ENCODE peak calls at places on chromosomes 2 and 18, in six cellular contexts. O is uterus; G is neural crest cell; A is nephron progenitor cell; C is CD8-positive, alpha-beta T cell; Z is BJ. Q is an unnamed sample.

GRCh38 chr2:1234731-1235308 is 178.4 kb upstream of the TPO start:
- DNase-seq in G (no peak), O (no peak), A (no peak), C (no peak), Z (no peak), Q (no peak)

GRCh38 chr2:44943031-44943692 is 1.7 kb downstream of the SIX3 start:
- DNase-seq in O (no peak), G (no peak), Z (no peak), C (no peak), A (no peak), Q (no peak)

GRCh38 chr2:20179755-20180594 is 45.0 kb downstream of the SDC1 start:
- DNase-seq in O (no peak), A (peak), Z (no peak), C (no peak), G (no peak), Q (no peak)

GRCh38 chr2:102239344-102239743 is 52.5 kb downstream of the IL1RL2 start:
- DNase-seq in C (no peak), G (no peak), O (no peak), Z (no peak), A (no peak), Q (no peak)

GRCh38 chr2:241224068-241224850 is 35.8 kb downstream of the ANO7 start:
- DNase-seq in O (no peak), A (peak), G (peak), C (no peak), Z (no peak), Q (no peak)

GRCh38 chr2:118003396-118003824 is 10.5 kb downstream of the CCDC93 start:
- DNase-seq in A (peak), O (peak), C (peak), Z (peak), G (peak), Q (peak)

GRCh38 chr2:16400127-16400623 is 265.5 kb downstream of the CYRIA start:
- DNase-seq in O (no peak), C (no peak), A (peak), Z (no peak), G (no peak), Q (no peak)

GRCh38 chr18:67672719-67673118 is 156.2 kb upstream of the DSEL start:
- DNase-seq in C (no peak), A (no peak), G (no peak), O (no peak), Z (no peak), Q (no peak)

GRCh38 chr2:39377226-39377939 is 59.7 kb downstream of the MAP4K3 start:
- DNase-seq in G (no peak), A (no peak), Z (no peak), O (no peak), C (no peak), Q (no peak)

GRCh38 chr2:204664708-204665121 is 119.4 kb downstream of the PARD3B start:
- DNase-seq in O (no peak), C (no peak), Z (peak), A (no peak), G (no peak), Q (no peak)

GRCh38 chr18:63146185-63146584 is 173.4 kb downstream of the BCL2 start:
- DNase-seq in Z (no peak), A (no peak), G (no peak), O (no peak), C (no peak), Q (no peak)

GRCh38 chr18:63148449-63149199 is 170.9 kb downstream of the BCL2 start:
- DNase-seq in A (no peak), Z (peak), C (no peak), G (no peak), O (peak), Q (no peak)

GRCh38 chr18:63147010-63147409 is 172.6 kb downstream of the BCL2 start:
- DNase-seq in C (no peak), O (no peak), G (no peak), A (no peak), Z (no peak), Q (no peak)

GRCh38 chr18:63149200-63149587 is 170.4 kb downstream of the BCL2 start:
- DNase-seq in C (no peak), G (no peak), O (no peak), Z (no peak), A (no peak), Q (no peak)

GRCh38 chr18:63147973-63148372 is 171.6 kb downstream of the BCL2 start:
- DNase-seq in Z (no peak), G (no peak), A (no peak), C (no peak), O (no peak), Q (no peak)
- TF ChIP-seq CTCF in Z (no peak), G (no peak), A (no peak), C (no peak), O (no peak), Q (no peak)

GRCh38 chr18:49168970-49169619 is 218.3 kb upstream of the SMAD7 start:
- DNase-seq in G (no peak), Z (no peak), O (no peak), A (no peak), C (no peak), Q (no peak)
- TF ChIP-seq CTCF in G (no peak), Z (no peak), O (no peak), A (no peak), C (no peak), Q (no peak)

DNA sequence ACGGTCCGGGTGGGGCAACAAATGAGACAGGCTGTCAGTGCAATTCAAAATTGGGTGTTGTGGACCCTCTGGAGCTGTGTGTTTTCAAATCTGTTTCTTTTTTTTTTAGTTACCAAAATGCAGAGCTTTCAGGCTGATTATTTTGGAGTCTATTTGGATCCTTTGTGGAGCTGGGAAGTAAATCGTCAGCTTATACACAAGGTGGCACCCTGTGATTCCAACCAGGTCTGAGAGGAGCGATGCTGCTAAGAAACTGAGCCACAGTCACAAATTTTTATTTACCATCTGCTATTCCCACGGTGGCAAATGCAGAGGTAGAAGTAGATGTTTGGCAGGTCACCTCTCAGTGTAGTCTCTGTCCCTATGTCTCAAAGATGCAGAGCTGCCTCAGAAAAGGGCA is 3.8 kb upstream of the EPC2 start:
- DNase-seq in O (no peak), C (no peak), Z (no peak), G (no peak), A (no peak), Q (no peak)
- TF ChIP-seq CTCF in O (no peak), C (no peak), Z (peak), G (no peak), A (no peak), Q (no peak)

GRCh38 chr2:96264656-96265348 is 995 bp downstream of the TMEM127 start:
- DNase-seq in Z (no peak), C (no peak), O (no peak), G (peak), A (peak), Q (peak)

GRCh38 chr2:96264086-96264485 is 1.7 kb downstream of the TMEM127 start:
- DNase-seq in O (no peak), G (no peak), A (no peak), Z (no peak), C (no peak), Q (no peak)

GRCh38 chr2:96265349-96265839 is 403 bp downstream of the TMEM127 start:
- DNase-seq in Z (no peak), A (peak), C (no peak), G (peak), O (no peak), Q (no peak)

GRCh38 chr2:96267159-96267971 is 1.3 kb downstream of the CIAO1 start:
- DNase-seq in A (peak), C (no peak), O (no peak), Z (no peak), G (peak), Q (peak)

DNA sequence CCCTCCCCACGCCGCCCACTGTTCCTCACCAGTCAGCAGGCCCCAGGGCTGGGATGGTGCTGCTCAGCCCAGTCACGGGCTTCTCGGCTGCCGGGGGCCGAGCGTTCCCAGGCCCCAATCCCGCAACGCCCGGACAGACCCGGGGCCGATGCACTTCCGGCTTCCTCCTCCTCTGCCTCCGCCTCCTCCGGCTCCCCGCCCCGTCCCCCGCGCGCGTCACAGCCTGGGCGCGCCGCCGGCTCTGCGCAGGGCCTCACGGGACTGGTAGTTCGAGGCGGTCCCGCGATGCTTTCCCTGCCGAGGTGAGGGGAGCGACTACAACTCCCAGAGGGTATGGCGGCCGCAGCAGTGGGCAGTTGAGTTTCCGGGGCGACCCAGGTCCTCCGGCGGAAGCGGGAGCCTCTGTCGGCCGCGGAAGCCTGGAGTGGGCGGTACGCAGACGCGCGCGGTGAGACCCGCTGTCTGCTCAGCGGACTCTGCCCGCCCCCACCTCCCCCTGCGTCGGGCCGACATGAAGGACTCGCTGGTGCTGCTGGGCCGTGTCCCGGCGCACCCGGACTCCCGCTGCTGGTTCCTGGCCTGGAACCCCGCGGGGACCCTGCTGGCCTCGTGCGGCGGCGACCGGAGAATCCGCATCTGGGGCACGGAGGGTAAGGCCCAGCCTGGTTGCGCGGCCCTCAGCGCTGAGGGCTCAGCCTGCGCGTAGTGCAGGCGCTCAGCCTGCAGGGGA is at the start of the genes CIAO1 and TMEM127:
- DNase-seq in C (peak), Z (peak), A (peak), O (peak), G (peak), Q (peak)
- TF ChIP-seq CTCF in C (no peak), Z (peak), A (peak), O (no peak), G (peak), Q (no peak)

DNA sequence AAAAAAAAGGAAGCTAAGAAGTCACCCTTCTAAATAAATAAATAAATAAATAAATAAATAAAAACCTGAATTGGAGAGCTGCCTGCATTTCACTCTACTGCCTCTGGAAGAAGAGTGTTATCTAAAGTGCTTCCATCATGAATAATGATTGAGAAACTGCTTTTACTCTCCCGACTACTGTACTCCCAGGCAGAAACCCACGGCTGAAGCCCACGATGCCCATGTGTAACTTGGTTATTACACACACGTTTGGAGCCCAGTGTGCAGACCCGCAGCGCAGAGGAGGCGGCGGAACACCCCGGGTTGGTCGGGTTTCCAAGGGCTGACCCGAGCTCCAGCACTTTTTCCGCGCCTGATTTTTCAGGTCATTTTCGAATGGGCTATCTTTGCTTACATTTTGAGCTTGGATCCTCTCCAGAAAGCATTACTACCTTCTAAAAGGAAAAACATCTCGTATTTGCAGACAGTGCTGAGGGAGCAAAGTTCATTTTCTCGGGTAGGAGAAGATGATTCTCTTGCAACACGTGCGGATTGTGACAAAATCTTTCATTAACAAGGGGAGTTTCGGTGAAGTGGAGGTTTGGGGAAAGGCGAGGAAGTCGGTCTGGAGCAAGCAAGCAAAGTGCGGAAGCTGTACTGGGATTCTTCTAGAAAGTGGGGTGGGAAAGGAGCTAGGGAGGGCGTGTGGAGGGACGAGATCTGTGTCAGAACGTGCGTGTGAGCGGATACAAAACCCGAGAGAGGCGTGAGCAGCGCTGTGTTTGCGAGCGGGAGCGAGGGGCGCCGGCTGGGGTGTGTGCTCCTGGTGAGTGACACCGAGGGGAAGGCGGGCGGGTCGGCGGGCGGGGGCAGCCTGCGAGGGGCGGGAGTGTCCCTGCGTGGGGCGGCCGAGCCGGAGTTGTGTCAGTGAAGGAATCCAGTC is at the start of gene SPATS2L:
- DNase-seq in C (peak), O (peak), A (peak), G (peak), Z (peak), Q (peak)
- TF ChIP-seq CTCF in C (no peak), O (peak), A (no peak), G (peak), Z (peak), Q (no peak)

GRCh38 chr2:96095116-96095636 is 21.2 kb downstream of the ADRA2B start:
- DNase-seq in O (no peak), G (no peak), C (no peak), Z (no peak), A (no peak), Q (no peak)
- TF ChIP-seq CTCF in O (no peak), G (no peak), C (no peak), Z (no peak), A (no peak), Q (no peak)

Q was measured in endothelial cell.